ENCODE peak calls at places on chromosome 17, in six cellular contexts. D is ovary, T is AG09319, N is lower leg skin, G is NCI-H1436 treated with DMSO at 0.1 percent for 48 hours, W is fibroblast of lung. Y is an unnamed sample.

GRCh38 chr17:77508047-77508715 is 367.4 kb downstream of the SEC14L1 start:
- DNase-seq in W (no peak), T (no peak), G (no peak), D (no peak), N (no peak), Y (no peak)

GRCh38 chr17:71085238-71086033 is 916.1 kb downstream of the KCNJ2 start:
- DNase-seq in N (no peak), D (no peak), T (no peak), G (no peak), W (peak), Y (no peak)

GRCh38 chr17:27778193-27778592 is 22.1 kb downstream of the NOS2 start:
- DNase-seq in N (no peak), T (no peak), G (no peak), D (no peak), W (no peak), Y (no peak)

GRCh38 chr17:57874058-57874419 is 24.2 kb upstream of the MRPS23 start:
- DNase-seq in W (no peak), T (no peak), N (no peak), D (no peak), G (no peak), Y (no peak)

GRCh38 chr17:1762906-1763829 is 1.3 kb downstream of the SERPINF1 start:
- DNase-seq in W (peak), T (peak), N (peak), D (peak), G (no peak), Y (peak)

GRCh38 chr17:58783380-58783779 is 27.7 kb downstream of the PPM1E start:
- DNase-seq in W (peak), G (peak), N (no peak), T (no peak), D (no peak), Y (no peak)

GRCh38 chr17:46158323-46159296 is 34.6 kb downstream of the KANSL1 start:
- DNase-seq in N (no peak), W (no peak), T (no peak), G (no peak), D (no peak), Y (no peak)

GRCh38 chr17:4485676-4486646 is 12.7 kb upstream of the SPNS2 start:
- DNase-seq in D (no peak), G (no peak), W (no peak), N (no peak), T (no peak), Y (peak)

GRCh38 chr17:74532115-74532514 is 840 bp upstream of the CD300LB start:
- DNase-seq in N (peak), W (no peak), G (no peak), T (no peak), D (no peak), Y (no peak)

GRCh38 chr17:72063756-72064461 is 56.9 kb upstream of the SOX9 start:
- DNase-seq in D (no peak), W (no peak), N (no peak), T (no peak), G (no peak), Y (no peak)

GRCh38 chr17:6868579-6868978 is 37.0 kb upstream of the TEKT1 start:
- DNase-seq in G (no peak), D (no peak), T (no peak), N (no peak), W (no peak), Y (no peak)

GRCh38 chr17:29782917-29783316 is 147.1 kb downstream of the SSH2 start:
- DNase-seq in G (no peak), N (no peak), D (no peak), W (no peak), T (no peak), Y (no peak)

GRCh38 chr17:81648013-81648706 is 8.2 kb downstream of the PDE6G start:
- DNase-seq in G (no peak), T (no peak), D (no peak), N (no peak), W (no peak), Y (peak)

GRCh38 chr17:79650283-79650682 is 39.4 kb upstream of the RBFOX3 start:
- DNase-seq in D (no peak), W (no peak), T (no peak), N (peak), G (no peak), Y (no peak)

GRCh38 chr17:40487371-40488020 is 13.9 kb downstream of the TNS4 start:
- DNase-seq in N (no peak), G (no peak), T (no peak), W (peak), D (peak), Y (no peak)

GRCh38 chr17:11986939-11987329 is 10.3 kb downstream of the ZNF18 start:
- DNase-seq in W (peak), T (no peak), N (no peak), G (no peak), D (no peak), Y (no peak)

GRCh38 chr17:8781784-8782575 is 17.2 kb downstream of the MFSD6L start:
- DNase-seq in N (no peak), W (no peak), T (no peak), D (no peak), G (no peak), Y (no peak)

GRCh38 chr17:77119668-77120301 is 21.0 kb upstream of the SEC14L1 start:
- DNase-seq in T (no peak), D (no peak), N (no peak), G (no peak), W (no peak), Y (no peak)

GRCh38 chr17:50265212-50265611 is 9.1 kb upstream of the TMEM92 start:
- DNase-seq in N (peak), D (peak), W (no peak), G (no peak), T (no peak), Y (no peak)

GRCh38 chr17:42775534-42776098 is 2.4 kb downstream of the VPS25 start:
- DNase-seq in D (no peak), G (no peak), T (no peak), W (no peak), N (no peak), Y (no peak)

GRCh38 chr17:44688675-44689491 is 693 bp downstream of the CCDC43 start:
- DNase-seq in D (no peak), G (no peak), T (no peak), W (no peak), N (no peak), Y (no peak)